ENCODE peak calls at places on chromosomes 3 and 15, in eight cellular contexts. One of them, this sample, is unnamed.

GRCh38 chr3:150149651-150150051 is 179.0 kb upstream of the PFN2 start:
- DNase-seq in stimulated activated CD4-positive, alpha-beta T cell treated with anti-CD3 and anti-CD28 coated beads, Interleukin-1b, Interleukin-23, amount 100 ng/mL, for 24 hours: no peak
- DNase-seq in C1 segment of cervical spinal cord: no peak
- DNase-seq in HT1080: peak; percentile 48
- DNase-seq in brain microvascular endothelial cell: peak; percentile 86
- DNase-seq in stimulated activated CD8-positive, alpha-beta memory T cell treated with anti-CD3 and anti-CD28 coated beads, Interleukin-15, amount 100 ng/mL, for 4 hours: no peak
- DNase-seq in left colon: no peak
- DNase-seq in cardiac fibroblast: peak; percentile 96
- DNase-seq in this sample: no peak

GRCh38 chr3:48548731-48549705 is 7.6 kb downstream of the PFKFB4 start:
- DNase-seq in stimulated activated CD4-positive, alpha-beta T cell treated with anti-CD3 and anti-CD28 coated beads, Interleukin-1b, Interleukin-23, amount 100 ng/mL, for 24 hours: peak; percentile 74
- DNase-seq in C1 segment of cervical spinal cord: peak; percentile 76
- DNase-seq in HT1080: peak; percentile 66
- DNase-seq in brain microvascular endothelial cell: peak; percentile 70
- DNase-seq in stimulated activated CD8-positive, alpha-beta memory T cell treated with anti-CD3 and anti-CD28 coated beads, Interleukin-15, amount 100 ng/mL, for 4 hours: peak; percentile 42
- DNase-seq in left colon: peak; percentile 69
- DNase-seq in cardiac fibroblast: peak; percentile 78
- DNase-seq in this sample: peak; percentile 46

GRCh38 chr3:129836381-129837056 is 57.0 kb downstream of the TMCC1 start:
- DNase-seq in stimulated activated CD4-positive, alpha-beta T cell treated with anti-CD3 and anti-CD28 coated beads, Interleukin-1b, Interleukin-23, amount 100 ng/mL, for 24 hours: no peak
- DNase-seq in C1 segment of cervical spinal cord: no peak
- DNase-seq in HT1080: no peak
- DNase-seq in brain microvascular endothelial cell: no peak
- DNase-seq in stimulated activated CD8-positive, alpha-beta memory T cell treated with anti-CD3 and anti-CD28 coated beads, Interleukin-15, amount 100 ng/mL, for 4 hours: no peak
- DNase-seq in left colon: no peak
- DNase-seq in cardiac fibroblast: no peak
- DNase-seq in this sample: no peak

GRCh38 chr15:64229129-64229724 is 66.4 kb upstream of the PPIB start:
- DNase-seq in stimulated activated CD4-positive, alpha-beta T cell treated with anti-CD3 and anti-CD28 coated beads, Interleukin-1b, Interleukin-23, amount 100 ng/mL, for 24 hours: no peak
- DNase-seq in C1 segment of cervical spinal cord: no peak
- DNase-seq in HT1080: no peak
- DNase-seq in brain microvascular endothelial cell: no peak
- DNase-seq in stimulated activated CD8-positive, alpha-beta memory T cell treated with anti-CD3 and anti-CD28 coated beads, Interleukin-15, amount 100 ng/mL, for 4 hours: no peak
- DNase-seq in left colon: no peak
- DNase-seq in cardiac fibroblast: no peak
- DNase-seq in this sample: no peak

GRCh38 chr3:76065975-76066374 is 280.6 kb upstream of the ZNF717 start:
- DNase-seq in stimulated activated CD4-positive, alpha-beta T cell treated with anti-CD3 and anti-CD28 coated beads, Interleukin-1b, Interleukin-23, amount 100 ng/mL, for 24 hours: no peak
- DNase-seq in C1 segment of cervical spinal cord: no peak
- DNase-seq in HT1080: no peak
- DNase-seq in brain microvascular endothelial cell: no peak
- DNase-seq in stimulated activated CD8-positive, alpha-beta memory T cell treated with anti-CD3 and anti-CD28 coated beads, Interleukin-15, amount 100 ng/mL, for 4 hours: no peak
- DNase-seq in left colon: no peak
- DNase-seq in cardiac fibroblast: peak; percentile 60
- DNase-seq in this sample: no peak

GRCh38 chr3:23202921-23203650 is at the start of gene UBE2E2:
- DNase-seq in stimulated activated CD4-positive, alpha-beta T cell treated with anti-CD3 and anti-CD28 coated beads, Interleukin-1b, Interleukin-23, amount 100 ng/mL, for 24 hours: peak; percentile 43
- DNase-seq in C1 segment of cervical spinal cord: peak; percentile 83
- DNase-seq in HT1080: peak; percentile 55
- DNase-seq in brain microvascular endothelial cell: peak; percentile 51
- DNase-seq in stimulated activated CD8-positive, alpha-beta memory T cell treated with anti-CD3 and anti-CD28 coated beads, Interleukin-15, amount 100 ng/mL, for 4 hours: peak; percentile 48
- DNase-seq in left colon: peak; percentile 51
- DNase-seq in cardiac fibroblast: peak; percentile 58
- DNase-seq in this sample: no peak

GRCh38 chr3:171132873-171133272 is 106.4 kb upstream of the SLC2A2 start:
- DNase-seq in stimulated activated CD4-positive, alpha-beta T cell treated with anti-CD3 and anti-CD28 coated beads, Interleukin-1b, Interleukin-23, amount 100 ng/mL, for 24 hours: no peak
- DNase-seq in C1 segment of cervical spinal cord: no peak
- DNase-seq in HT1080: peak; percentile 82
- DNase-seq in brain microvascular endothelial cell: peak; percentile 60
- DNase-seq in stimulated activated CD8-positive, alpha-beta memory T cell treated with anti-CD3 and anti-CD28 coated beads, Interleukin-15, amount 100 ng/mL, for 4 hours: no peak
- DNase-seq in left colon: no peak
- DNase-seq in cardiac fibroblast: peak; percentile 78
- DNase-seq in this sample: no peak

GRCh38 chr3:60855250-60855649 is 396.0 kb downstream of the FHIT start:
- DNase-seq in stimulated activated CD4-positive, alpha-beta T cell treated with anti-CD3 and anti-CD28 coated beads, Interleukin-1b, Interleukin-23, amount 100 ng/mL, for 24 hours: no peak
- DNase-seq in C1 segment of cervical spinal cord: no peak
- DNase-seq in HT1080: no peak
- DNase-seq in brain microvascular endothelial cell: no peak
- DNase-seq in stimulated activated CD8-positive, alpha-beta memory T cell treated with anti-CD3 and anti-CD28 coated beads, Interleukin-15, amount 100 ng/mL, for 4 hours: no peak
- DNase-seq in left colon: no peak
- DNase-seq in cardiac fibroblast: no peak
- DNase-seq in this sample: no peak

GRCh38 chr15:70859322-70859908 is 5.5 kb upstream of the LARP6 start:
- DNase-seq in stimulated activated CD4-positive, alpha-beta T cell treated with anti-CD3 and anti-CD28 coated beads, Interleukin-1b, Interleukin-23, amount 100 ng/mL, for 24 hours: no peak
- DNase-seq in C1 segment of cervical spinal cord: no peak
- DNase-seq in HT1080: no peak
- DNase-seq in brain microvascular endothelial cell: no peak
- DNase-seq in stimulated activated CD8-positive, alpha-beta memory T cell treated with anti-CD3 and anti-CD28 coated beads, Interleukin-15, amount 100 ng/mL, for 4 hours: no peak
- DNase-seq in left colon: no peak
- DNase-seq in cardiac fibroblast: no peak
- DNase-seq in this sample: no peak

GRCh38 chr3:143239026-143239425 is 119.5 kb downstream of the CHST2 start:
- DNase-seq in stimulated activated CD4-positive, alpha-beta T cell treated with anti-CD3 and anti-CD28 coated beads, Interleukin-1b, Interleukin-23, amount 100 ng/mL, for 24 hours: no peak
- DNase-seq in C1 segment of cervical spinal cord: no peak
- DNase-seq in HT1080: no peak
- DNase-seq in brain microvascular endothelial cell: no peak
- DNase-seq in stimulated activated CD8-positive, alpha-beta memory T cell treated with anti-CD3 and anti-CD28 coated beads, Interleukin-15, amount 100 ng/mL, for 4 hours: no peak
- DNase-seq in left colon: no peak
- DNase-seq in cardiac fibroblast: peak; percentile 46
- DNase-seq in this sample: no peak

GRCh38 chr3:77411990-77412389 is 372.1 kb downstream of the ROBO2 start:
- DNase-seq in stimulated activated CD4-positive, alpha-beta T cell treated with anti-CD3 and anti-CD28 coated beads, Interleukin-1b, Interleukin-23, amount 100 ng/mL, for 24 hours: no peak
- DNase-seq in C1 segment of cervical spinal cord: no peak
- DNase-seq in HT1080: no peak
- DNase-seq in brain microvascular endothelial cell: no peak
- DNase-seq in stimulated activated CD8-positive, alpha-beta memory T cell treated with anti-CD3 and anti-CD28 coated beads, Interleukin-15, amount 100 ng/mL, for 4 hours: no peak
- DNase-seq in left colon: no peak
- DNase-seq in cardiac fibroblast: no peak
- DNase-seq in this sample: no peak

GRCh38 chr15:45026646-45027045 is 3.7 kb downstream of the SORD start:
- DNase-seq in stimulated activated CD4-positive, alpha-beta T cell treated with anti-CD3 and anti-CD28 coated beads, Interleukin-1b, Interleukin-23, amount 100 ng/mL, for 24 hours: no peak
- DNase-seq in C1 segment of cervical spinal cord: no peak
- DNase-seq in HT1080: no peak
- DNase-seq in brain microvascular endothelial cell: no peak
- DNase-seq in stimulated activated CD8-positive, alpha-beta memory T cell treated with anti-CD3 and anti-CD28 coated beads, Interleukin-15, amount 100 ng/mL, for 4 hours: no peak
- DNase-seq in left colon: no peak
- DNase-seq in cardiac fibroblast: no peak
- DNase-seq in this sample: no peak

GRCh38 chr3:195757371-195757770 is 36.6 kb downstream of the MUC20 start:
- DNase-seq in stimulated activated CD4-positive, alpha-beta T cell treated with anti-CD3 and anti-CD28 coated beads, Interleukin-1b, Interleukin-23, amount 100 ng/mL, for 24 hours: no peak
- DNase-seq in C1 segment of cervical spinal cord: no peak
- DNase-seq in HT1080: no peak
- DNase-seq in brain microvascular endothelial cell: no peak
- DNase-seq in stimulated activated CD8-positive, alpha-beta memory T cell treated with anti-CD3 and anti-CD28 coated beads, Interleukin-15, amount 100 ng/mL, for 4 hours: no peak
- DNase-seq in left colon: peak; percentile 15
- DNase-seq in cardiac fibroblast: no peak
- DNase-seq in this sample: no peak

GRCh38 chr3:41200669-41201021 is 1.3 kb downstream of the CTNNB1 start:
- DNase-seq in stimulated activated CD4-positive, alpha-beta T cell treated with anti-CD3 and anti-CD28 coated beads, Interleukin-1b, Interleukin-23, amount 100 ng/mL, for 24 hours: no peak
- DNase-seq in C1 segment of cervical spinal cord: peak; percentile 26
- DNase-seq in HT1080: peak; percentile 41
- DNase-seq in brain microvascular endothelial cell: peak; percentile 72
- DNase-seq in stimulated activated CD8-positive, alpha-beta memory T cell treated with anti-CD3 and anti-CD28 coated beads, Interleukin-15, amount 100 ng/mL, for 4 hours: no peak
- DNase-seq in left colon: no peak
- DNase-seq in cardiac fibroblast: peak; percentile 57
- DNase-seq in this sample: no peak

GRCh38 chr15:48032911-48033310 is 87.9 kb upstream of the SLC24A5 start:
- DNase-seq in stimulated activated CD4-positive, alpha-beta T cell treated with anti-CD3 and anti-CD28 coated beads, Interleukin-1b, Interleukin-23, amount 100 ng/mL, for 24 hours: no peak
- DNase-seq in C1 segment of cervical spinal cord: no peak
- DNase-seq in HT1080: no peak
- DNase-seq in brain microvascular endothelial cell: no peak
- DNase-seq in stimulated activated CD8-positive, alpha-beta memory T cell treated with anti-CD3 and anti-CD28 coated beads, Interleukin-15, amount 100 ng/mL, for 4 hours: no peak
- DNase-seq in left colon: no peak
- DNase-seq in cardiac fibroblast: no peak
- DNase-seq in this sample: no peak

GRCh38 chr3:64272842-64273241 is 47.6 kb upstream of the PRICKLE2 start:
- DNase-seq in stimulated activated CD4-positive, alpha-beta T cell treated with anti-CD3 and anti-CD28 coated beads, Interleukin-1b, Interleukin-23, amount 100 ng/mL, for 24 hours: no peak
- DNase-seq in C1 segment of cervical spinal cord: no peak
- DNase-seq in HT1080: no peak
- DNase-seq in brain microvascular endothelial cell: no peak
- DNase-seq in stimulated activated CD8-positive, alpha-beta memory T cell treated with anti-CD3 and anti-CD28 coated beads, Interleukin-15, amount 100 ng/mL, for 4 hours: no peak
- DNase-seq in left colon: no peak
- DNase-seq in cardiac fibroblast: no peak
- DNase-seq in this sample: no peak

GRCh38 chr15:90015749-90016148 is 14.6 kb downstream of the ZNF710 start:
- DNase-seq in stimulated activated CD4-positive, alpha-beta T cell treated with anti-CD3 and anti-CD28 coated beads, Interleukin-1b, Interleukin-23, amount 100 ng/mL, for 24 hours: no peak
- DNase-seq in C1 segment of cervical spinal cord: no peak
- DNase-seq in HT1080: no peak
- DNase-seq in brain microvascular endothelial cell: no peak
- DNase-seq in stimulated activated CD8-positive, alpha-beta memory T cell treated with anti-CD3 and anti-CD28 coated beads, Interleukin-15, amount 100 ng/mL, for 4 hours: no peak
- DNase-seq in left colon: peak; percentile 82
- DNase-seq in cardiac fibroblast: no peak
- DNase-seq in this sample: no peak

GRCh38 chr3:66400381-66401156 is 100.3 kb downstream of the LRIG1 start:
- DNase-seq in stimulated activated CD4-positive, alpha-beta T cell treated with anti-CD3 and anti-CD28 coated beads, Interleukin-1b, Interleukin-23, amount 100 ng/mL, for 24 hours: no peak
- DNase-seq in C1 segment of cervical spinal cord: no peak
- DNase-seq in HT1080: no peak
- DNase-seq in brain microvascular endothelial cell: no peak
- DNase-seq in stimulated activated CD8-positive, alpha-beta memory T cell treated with anti-CD3 and anti-CD28 coated beads, Interleukin-15, amount 100 ng/mL, for 4 hours: no peak
- DNase-seq in left colon: no peak
- DNase-seq in cardiac fibroblast: no peak
- DNase-seq in this sample: no peak

GRCh38 chr15:52682776-52683175 is 3.6 kb upstream of the ATOSA start:
- DNase-seq in stimulated activated CD4-positive, alpha-beta T cell treated with anti-CD3 and anti-CD28 coated beads, Interleukin-1b, Interleukin-23, amount 100 ng/mL, for 24 hours: no peak
- DNase-seq in C1 segment of cervical spinal cord: no peak
- DNase-seq in HT1080: no peak
- DNase-seq in brain microvascular endothelial cell: no peak
- DNase-seq in stimulated activated CD8-positive, alpha-beta memory T cell treated with anti-CD3 and anti-CD28 coated beads, Interleukin-15, amount 100 ng/mL, for 4 hours: no peak
- DNase-seq in left colon: no peak
- DNase-seq in cardiac fibroblast: no peak
- DNase-seq in this sample: no peak

GRCh38 chr15:57307527-57308193 is 68.6 kb upstream of the CGNL1 start:
- DNase-seq in stimulated activated CD4-positive, alpha-beta T cell treated with anti-CD3 and anti-CD28 coated beads, Interleukin-1b, Interleukin-23, amount 100 ng/mL, for 24 hours: no peak
- DNase-seq in C1 segment of cervical spinal cord: no peak
- DNase-seq in HT1080: no peak
- DNase-seq in brain microvascular endothelial cell: no peak
- DNase-seq in stimulated activated CD8-positive, alpha-beta memory T cell treated with anti-CD3 and anti-CD28 coated beads, Interleukin-15, amount 100 ng/mL, for 4 hours: no peak
- DNase-seq in left colon: no peak
- DNase-seq in cardiac fibroblast: no peak
- DNase-seq in this sample: no peak

GRCh38 chr3:76308541-76308940 is 523.2 kb upstream of the ZNF717 start:
- DNase-seq in stimulated activated CD4-positive, alpha-beta T cell treated with anti-CD3 and anti-CD28 coated beads, Interleukin-1b, Interleukin-23, amount 100 ng/mL, for 24 hours: no peak
- DNase-seq in C1 segment of cervical spinal cord: no peak
- DNase-seq in HT1080: no peak
- DNase-seq in brain microvascular endothelial cell: no peak
- DNase-seq in stimulated activated CD8-positive, alpha-beta memory T cell treated with anti-CD3 and anti-CD28 coated beads, Interleukin-15, amount 100 ng/mL, for 4 hours: no peak
- DNase-seq in left colon: no peak
- DNase-seq in cardiac fibroblast: no peak
- DNase-seq in this sample: no peak

GRCh38 chr15:71042356-71042922 is 72.8 kb upstream of the THSD4 start:
- DNase-seq in stimulated activated CD4-positive, alpha-beta T cell treated with anti-CD3 and anti-CD28 coated beads, Interleukin-1b, Interleukin-23, amount 100 ng/mL, for 24 hours: no peak
- DNase-seq in C1 segment of cervical spinal cord: no peak
- DNase-seq in HT1080: no peak
- DNase-seq in brain microvascular endothelial cell: no peak
- DNase-seq in stimulated activated CD8-positive, alpha-beta memory T cell treated with anti-CD3 and anti-CD28 coated beads, Interleukin-15, amount 100 ng/mL, for 4 hours: no peak
- DNase-seq in left colon: no peak
- DNase-seq in cardiac fibroblast: no peak
- DNase-seq in this sample: no peak

GRCh38 chr3:187684880-187685279 is 14.7 kb upstream of the SST start:
- DNase-seq in stimulated activated CD4-positive, alpha-beta T cell treated with anti-CD3 and anti-CD28 coated beads, Interleukin-1b, Interleukin-23, amount 100 ng/mL, for 24 hours: peak; percentile 1
- DNase-seq in C1 segment of cervical spinal cord: no peak
- DNase-seq in HT1080: peak; percentile 60
- DNase-seq in brain microvascular endothelial cell: peak; percentile 67
- DNase-seq in stimulated activated CD8-positive, alpha-beta memory T cell treated with anti-CD3 and anti-CD28 coated beads, Interleukin-15, amount 100 ng/mL, for 4 hours: no peak
- DNase-seq in left colon: no peak
- DNase-seq in cardiac fibroblast: peak; percentile 33
- DNase-seq in this sample: no peak

GRCh38 chr3:157754415-157754814 is 251.2 kb upstream of the VEPH1 start:
- DNase-seq in stimulated activated CD4-positive, alpha-beta T cell treated with anti-CD3 and anti-CD28 coated beads, Interleukin-1b, Interleukin-23, amount 100 ng/mL, for 24 hours: no peak
- DNase-seq in C1 segment of cervical spinal cord: no peak
- DNase-seq in HT1080: no peak
- DNase-seq in brain microvascular endothelial cell: no peak
- DNase-seq in stimulated activated CD8-positive, alpha-beta memory T cell treated with anti-CD3 and anti-CD28 coated beads, Interleukin-15, amount 100 ng/mL, for 4 hours: no peak
- DNase-seq in left colon: no peak
- DNase-seq in cardiac fibroblast: no peak
- DNase-seq in this sample: no peak

GRCh38 chr3:45453887-45454286 is 65.5 kb downstream of the LARS2 start:
- DNase-seq in stimulated activated CD4-positive, alpha-beta T cell treated with anti-CD3 and anti-CD28 coated beads, Interleukin-1b, Interleukin-23, amount 100 ng/mL, for 24 hours: no peak
- DNase-seq in C1 segment of cervical spinal cord: no peak
- DNase-seq in HT1080: no peak
- DNase-seq in brain microvascular endothelial cell: no peak
- DNase-seq in stimulated activated CD8-positive, alpha-beta memory T cell treated with anti-CD3 and anti-CD28 coated beads, Interleukin-15, amount 100 ng/mL, for 4 hours: no peak
- DNase-seq in left colon: no peak
- DNase-seq in cardiac fibroblast: no peak
- DNase-seq in this sample: no peak

GRCh38 chr15:79321876-79322275 is 11.0 kb downstream of the TMED3 start:
- DNase-seq in stimulated activated CD4-positive, alpha-beta T cell treated with anti-CD3 and anti-CD28 coated beads, Interleukin-1b, Interleukin-23, amount 100 ng/mL, for 24 hours: no peak
- DNase-seq in C1 segment of cervical spinal cord: no peak
- DNase-seq in HT1080: no peak
- DNase-seq in brain microvascular endothelial cell: no peak
- DNase-seq in stimulated activated CD8-positive, alpha-beta memory T cell treated with anti-CD3 and anti-CD28 coated beads, Interleukin-15, amount 100 ng/mL, for 4 hours: no peak
- DNase-seq in left colon: no peak
- DNase-seq in cardiac fibroblast: no peak
- DNase-seq in this sample: no peak

GRCh38 chr3:125137432-125138033 is 75.0 kb downstream of the SLC12A8 start:
- DNase-seq in stimulated activated CD4-positive, alpha-beta T cell treated with anti-CD3 and anti-CD28 coated beads, Interleukin-1b, Interleukin-23, amount 100 ng/mL, for 24 hours: no peak
- DNase-seq in C1 segment of cervical spinal cord: no peak
- DNase-seq in HT1080: peak; percentile 77
- DNase-seq in brain microvascular endothelial cell: no peak
- DNase-seq in stimulated activated CD8-positive, alpha-beta memory T cell treated with anti-CD3 and anti-CD28 coated beads, Interleukin-15, amount 100 ng/mL, for 4 hours: no peak
- DNase-seq in left colon: no peak
- DNase-seq in cardiac fibroblast: peak; percentile 81
- DNase-seq in this sample: no peak

GRCh38 chr3:197006446-197006845 is 23.2 kb downstream of the MELTF start:
- DNase-seq in stimulated activated CD4-positive, alpha-beta T cell treated with anti-CD3 and anti-CD28 coated beads, Interleukin-1b, Interleukin-23, amount 100 ng/mL, for 24 hours: no peak
- DNase-seq in C1 segment of cervical spinal cord: no peak
- DNase-seq in HT1080: no peak
- DNase-seq in brain microvascular endothelial cell: no peak
- DNase-seq in stimulated activated CD8-positive, alpha-beta memory T cell treated with anti-CD3 and anti-CD28 coated beads, Interleukin-15, amount 100 ng/mL, for 4 hours: no peak
- DNase-seq in left colon: no peak
- DNase-seq in cardiac fibroblast: no peak
- DNase-seq in this sample: no peak

GRCh38 chr3:8665407-8665896 is 20.9 kb upstream of the SSUH2 start:
- DNase-seq in stimulated activated CD4-positive, alpha-beta T cell treated with anti-CD3 and anti-CD28 coated beads, Interleukin-1b, Interleukin-23, amount 100 ng/mL, for 24 hours: no peak
- DNase-seq in C1 segment of cervical spinal cord: no peak
- DNase-seq in HT1080: peak; percentile 61
- DNase-seq in brain microvascular endothelial cell: no peak
- DNase-seq in stimulated activated CD8-positive, alpha-beta memory T cell treated with anti-CD3 and anti-CD28 coated beads, Interleukin-15, amount 100 ng/mL, for 4 hours: no peak
- DNase-seq in left colon: no peak
- DNase-seq in cardiac fibroblast: no peak
- DNase-seq in this sample: no peak

GRCh38 chr3:8481380-8481779 is 20.2 kb upstream of the LMCD1 start:
- DNase-seq in stimulated activated CD4-positive, alpha-beta T cell treated with anti-CD3 and anti-CD28 coated beads, Interleukin-1b, Interleukin-23, amount 100 ng/mL, for 24 hours: no peak
- DNase-seq in C1 segment of cervical spinal cord: no peak
- DNase-seq in HT1080: no peak
- DNase-seq in brain microvascular endothelial cell: no peak
- DNase-seq in stimulated activated CD8-positive, alpha-beta memory T cell treated with anti-CD3 and anti-CD28 coated beads, Interleukin-15, amount 100 ng/mL, for 4 hours: no peak
- DNase-seq in left colon: no peak
- DNase-seq in cardiac fibroblast: no peak
- DNase-seq in this sample: no peak

GRCh38 chr15:60000824-60001641 is 3.1 kb upstream of the FOXB1 start:
- DNase-seq in stimulated activated CD4-positive, alpha-beta T cell treated with anti-CD3 and anti-CD28 coated beads, Interleukin-1b, Interleukin-23, amount 100 ng/mL, for 24 hours: no peak
- DNase-seq in C1 segment of cervical spinal cord: no peak
- DNase-seq in HT1080: no peak
- DNase-seq in brain microvascular endothelial cell: no peak
- DNase-seq in stimulated activated CD8-positive, alpha-beta memory T cell treated with anti-CD3 and anti-CD28 coated beads, Interleukin-15, amount 100 ng/mL, for 4 hours: no peak
- DNase-seq in left colon: no peak
- DNase-seq in cardiac fibroblast: no peak
- DNase-seq in this sample: no peak